ENCODE peak calls at places on chromosomes 4 and X, in six cellular contexts. J, V, W, Y, E and I are unnamed samples.

GRCh38 chr4:123559955-123560669 is 163.5 kb downstream of the SPRY1 start:
- DNase-seq in V (no peak), Y (no peak), J (no peak), E (peak), W (peak), I (no peak)

GRCh38 chrX:106931831-106932491 is 11.8 kb downstream of the CLDN2 start:
- DNase-seq in E (no peak), J (no peak), Y (no peak), W (no peak), V (no peak), I (no peak)

GRCh38 chr4:6620891-6621555 is 19.5 kb upstream of the MRFAP1 start:
- DNase-seq in W (no peak), E (no peak), J (no peak), V (no peak), Y (no peak), I (no peak)

GRCh38 chr4:106305435-106306055 is 10.5 kb downstream of the TBCK start:
- DNase-seq in V (no peak), Y (no peak), W (no peak), J (no peak), E (no peak), I (no peak)

GRCh38 chr4:173426064-173426463 is 27.1 kb upstream of the SCRG1 start:
- DNase-seq in V (no peak), Y (no peak), W (no peak), J (no peak), E (no peak), I (no peak)

GRCh38 chr4:78722320-78722719 is 53.8 kb upstream of the BMP2K start:
- DNase-seq in W (no peak), J (no peak), Y (no peak), V (no peak), E (no peak), I (no peak)

GRCh38 chr4:184803884-184804283 is 21.9 kb downstream of the ACSL1 start:
- DNase-seq in V (no peak), W (no peak), Y (no peak), J (no peak), E (no peak), I (no peak)

GRCh38 chrX:65706041-65706828 is 38.8 kb downstream of the MSN start:
- DNase-seq in W (peak), E (peak), Y (peak), J (no peak), V (no peak), I (no peak)

GRCh38 chrX:16429391-16429790 is 220.6 kb upstream of the S100G start:
- DNase-seq in J (no peak), E (no peak), V (no peak), W (peak), Y (no peak), I (no peak)

GRCh38 chrX:39953879-39954278 is 143.9 kb downstream of the BCOR start:
- DNase-seq in J (no peak), Y (no peak), W (no peak), E (peak), V (no peak), I (peak)

GRCh38 chr4:76498550-76498949 is 63.5 kb downstream of the SHROOM3 start:
- DNase-seq in J (no peak), Y (no peak), V (no peak), E (peak), W (no peak), I (no peak)

GRCh38 chr4:163540977-163541376 is 46.5 kb downstream of the TMA16 start:
- DNase-seq in J (no peak), Y (no peak), E (peak), W (peak), V (no peak), I (no peak)

GRCh38 chr4:106092361-106093040 is 197.2 kb downstream of the NPNT start:
- DNase-seq in V (no peak), W (no peak), J (no peak), E (no peak), Y (no peak), I (no peak)

GRCh38 chrX:19646298-19646697 is 131.0 kb upstream of the MAP3K15 start:
- DNase-seq in W (no peak), J (no peak), V (no peak), Y (no peak), E (no peak), I (no peak)

GRCh38 chr4:27463816-27464215 is 603.2 kb downstream of the STIM2 start:
- DNase-seq in V (no peak), J (no peak), W (no peak), Y (no peak), E (peak), I (no peak)

GRCh38 chr4:30939684-30940083 is 219.5 kb downstream of the PCDH7 start:
- DNase-seq in V (no peak), Y (no peak), E (no peak), J (no peak), W (no peak), I (no peak)

GRCh38 chr4:27048350-27049100 is 187.9 kb downstream of the STIM2 start:
- DNase-seq in E (peak), Y (peak), J (no peak), V (no peak), W (peak), I (no peak)

GRCh38 chr4:153232768-153233167 is 28.5 kb downstream of the TRIM2 start:
- DNase-seq in Y (no peak), W (peak), E (peak), J (no peak), V (no peak), I (no peak)

GRCh38 chr4:81565137-81565870 is 93.6 kb upstream of the RASGEF1B start:
- DNase-seq in J (no peak), E (peak), V (peak), W (no peak), Y (no peak), I (peak)

GRCh38 chr4:6992728-6993655 is 50.2 kb upstream of the TADA2B start:
- DNase-seq in J (no peak), E (no peak), W (peak), V (no peak), Y (no peak), I (no peak)

GRCh38 chr4:140090215-140090731 is 63.7 kb downstream of the MAML3 start:
- DNase-seq in J (no peak), Y (no peak), W (peak), V (no peak), E (no peak), I (no peak)

GRCh38 chrX:40063555-40063954 is 34.2 kb downstream of the BCOR start:
- DNase-seq in J (no peak), V (no peak), W (no peak), E (no peak), Y (no peak), I (no peak)

GRCh38 chr4:98828801-98829200 is 100.1 kb downstream of the EIF4E start:
- DNase-seq in V (no peak), W (peak), J (no peak), Y (no peak), E (no peak), I (no peak)

GRCh38 chr4:7781993-7782392 is 157.7 kb downstream of the AFAP1 start:
- DNase-seq in Y (no peak), W (no peak), E (no peak), J (no peak), V (no peak), I (no peak)

GRCh38 chrX:21757960-21758359 is at the start of gene SMPX:
- DNase-seq in W (no peak), V (no peak), Y (no peak), E (no peak), J (no peak), I (no peak)

GRCh38 chrX:153874366-153875125 is 11.4 kb downstream of the L1CAM start:
- DNase-seq in J (no peak), Y (no peak), W (no peak), E (no peak), V (no peak), I (no peak)

GRCh38 chr4:89158884-89159503 is 47.7 kb downstream of the TIGD2 start:
- DNase-seq in V (no peak), W (peak), Y (peak), E (peak), J (no peak), I (no peak)

GRCh38 chr4:80306255-80306654 is 29.3 kb upstream of the CFAP299 start:
- DNase-seq in V (no peak), Y (no peak), W (no peak), E (no peak), J (no peak), I (no peak)

DNA sequence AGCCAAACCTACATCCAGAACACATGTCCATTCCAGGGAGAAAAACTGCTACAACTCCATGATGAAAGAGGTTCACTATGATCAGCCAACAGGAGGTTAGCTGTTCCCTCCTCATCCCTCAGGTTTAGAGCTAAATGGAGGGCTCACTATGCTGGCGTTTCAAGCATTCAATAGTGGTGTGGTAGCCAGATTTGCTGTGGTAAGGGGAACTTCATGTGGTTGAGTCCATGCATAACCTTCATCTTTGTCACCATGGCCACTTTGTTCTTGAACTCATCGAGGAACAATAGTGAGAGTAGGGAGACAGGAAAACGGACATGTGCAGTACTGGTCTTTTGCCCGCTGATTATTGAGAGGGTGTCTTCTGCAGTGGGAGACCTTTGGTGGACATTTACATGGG is 33.8 kb downstream of the ALPK1 start:
- DNase-seq in W (no peak), Y (no peak), J (no peak), V (no peak), E (no peak), I (no peak)
- TF ChIP-seq CTCF in W (no peak), Y (no peak), J (no peak), V (no peak), E (no peak), I (no peak)

DNA sequence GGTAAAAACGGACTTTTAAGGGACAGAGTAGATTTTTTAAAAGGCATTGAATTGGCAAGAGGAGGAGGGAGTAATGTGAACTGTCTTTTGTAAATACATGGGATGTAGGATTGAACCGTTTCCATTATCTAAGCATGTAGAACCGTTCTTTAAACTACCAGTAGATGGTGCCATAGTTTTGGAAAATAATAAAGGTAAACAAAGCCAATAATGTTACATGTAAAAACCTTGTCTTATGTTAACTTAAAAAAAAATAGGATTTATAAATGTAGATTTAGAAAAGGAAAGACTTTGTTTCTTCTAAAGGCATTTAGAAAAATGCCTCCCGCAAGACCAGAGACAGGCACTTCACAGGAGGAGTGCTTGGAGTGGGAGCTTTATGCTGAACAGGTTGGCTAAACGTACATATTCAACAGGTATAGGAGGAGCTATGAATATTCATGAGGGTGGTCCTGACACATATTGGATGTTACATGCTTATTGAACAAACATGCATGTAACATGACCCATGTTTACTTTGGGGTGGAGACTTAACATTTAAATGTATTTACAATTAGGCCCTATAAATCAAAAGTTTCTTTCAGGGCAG is 45.5 kb upstream of the FAM241A start:
- DNase-seq in E (peak), V (no peak), Y (peak), J (no peak), W (peak), I (no peak)
- TF ChIP-seq CTCF in E (peak), V (peak), Y (peak), J (peak), W (peak), I (peak)

GRCh38 chr4:112604590-112604989 is 32.1 kb downstream of the ZGRF1 start:
- DNase-seq in V (no peak), E (peak), Y (peak), J (peak), W (peak), I (peak)
- TF ChIP-seq CTCF in V (peak), E (peak), Y (peak), J (peak), W (peak), I (peak)

GRCh38 chr4:121736735-121737351 is 28.1 kb downstream of the SMIM43 start:
- DNase-seq in Y (peak), E (peak), W (peak), J (peak), V (no peak), I (peak)
- TF ChIP-seq CTCF in Y (no peak), E (peak), W (peak), J (peak), V (peak), I (no peak)

DNA sequence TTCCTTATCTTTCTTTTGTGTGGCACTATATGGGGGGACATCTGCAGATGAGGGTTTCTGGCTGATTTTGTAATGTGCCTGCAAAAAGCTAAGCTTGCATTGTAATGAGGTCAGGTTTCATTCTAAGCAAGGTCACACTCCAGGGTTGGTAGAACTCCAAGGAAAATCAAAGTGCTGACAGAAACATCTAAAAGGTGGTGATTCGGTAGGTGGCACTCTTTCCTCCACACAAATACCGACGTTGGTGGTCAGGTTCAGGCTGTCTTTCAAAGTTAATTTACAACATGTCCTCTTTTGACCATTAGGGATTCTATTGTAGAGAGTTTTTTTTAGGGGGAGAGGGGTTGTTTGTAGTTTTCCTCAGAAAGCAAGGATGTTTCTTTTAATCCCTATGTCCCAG is 434.4 kb downstream of the PPARGC1A start:
- DNase-seq in E (no peak), Y (no peak), V (no peak), J (no peak), W (no peak), I (no peak)
- TF ChIP-seq CTCF in E (no peak), Y (no peak), V (no peak), J (peak), W (no peak), I (no peak)

GRCh38 chr4:94890579-94890978 is 132.8 kb downstream of the BMPR1B start:
- DNase-seq in Y (no peak), E (no peak), W (no peak), V (no peak), J (no peak), I (no peak)

GRCh38 chr4:94889961-94890360 is 132.2 kb downstream of the BMPR1B start:
- DNase-seq in E (peak), J (no peak), Y (no peak), V (no peak), W (peak), I (no peak)

GRCh38 chr4:94889523-94889922 is 131.8 kb downstream of the BMPR1B start:
- DNase-seq in E (no peak), J (no peak), W (no peak), Y (no peak), V (no peak), I (no peak)

GRCh38 chr4:94895081-94895480 is 137.3 kb downstream of the BMPR1B start:
- DNase-seq in W (no peak), J (no peak), E (no peak), V (no peak), Y (no peak), I (no peak)

GRCh38 chr4:94892051-94892450 is 134.3 kb downstream of the BMPR1B start:
- DNase-seq in J (no peak), W (peak), E (no peak), V (no peak), Y (no peak), I (no peak)
- TF ChIP-seq CTCF in J (no peak), W (no peak), E (no peak), V (no peak), Y (no peak), I (no peak)

DNA sequence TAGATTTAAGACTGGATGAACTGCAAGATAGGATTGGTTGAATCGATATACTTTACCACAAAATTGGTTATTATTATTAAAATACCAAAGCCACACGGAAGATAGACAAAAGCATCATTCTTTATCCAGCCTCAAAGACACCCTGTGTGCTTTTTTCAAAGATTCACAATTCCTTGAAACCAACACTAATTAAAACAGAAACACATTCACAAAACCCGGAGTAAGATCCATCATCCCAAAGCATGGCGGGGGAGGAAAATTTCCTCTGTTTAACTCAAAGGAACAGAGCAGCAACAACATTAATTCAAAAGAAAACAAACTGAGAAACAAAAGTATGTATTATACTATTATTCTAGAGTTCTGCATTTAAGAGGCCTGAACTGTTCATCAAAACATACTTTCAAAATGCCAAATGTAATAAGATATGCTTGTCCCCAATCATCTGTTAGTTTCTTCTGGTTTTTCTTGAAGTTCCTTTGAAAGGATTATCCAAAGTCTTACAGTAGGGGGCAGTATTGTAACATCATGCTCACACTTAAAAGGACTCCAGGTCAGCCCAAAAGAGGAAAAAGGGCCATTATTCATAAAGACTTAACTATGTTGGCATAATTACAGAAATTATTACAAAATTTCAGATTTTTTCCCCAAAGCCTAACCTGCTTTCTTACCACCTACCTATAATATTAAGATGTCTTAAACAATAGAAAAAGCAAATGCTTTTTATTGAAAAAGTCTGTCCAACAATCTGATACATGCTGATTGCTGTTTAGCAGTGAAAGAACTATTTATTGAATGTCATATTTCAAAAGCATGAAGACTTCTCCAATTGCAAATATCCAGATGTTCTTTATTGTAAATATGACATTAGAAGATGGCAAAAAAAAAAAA is 168.7 kb downstream of the SCFD2 start:
- DNase-seq in Y (peak), J (no peak), W (peak), V (no peak), E (peak), I (peak)
- TF ChIP-seq CTCF in Y (peak), J (peak), W (peak), V (peak), E (peak), I (peak)

DNA sequence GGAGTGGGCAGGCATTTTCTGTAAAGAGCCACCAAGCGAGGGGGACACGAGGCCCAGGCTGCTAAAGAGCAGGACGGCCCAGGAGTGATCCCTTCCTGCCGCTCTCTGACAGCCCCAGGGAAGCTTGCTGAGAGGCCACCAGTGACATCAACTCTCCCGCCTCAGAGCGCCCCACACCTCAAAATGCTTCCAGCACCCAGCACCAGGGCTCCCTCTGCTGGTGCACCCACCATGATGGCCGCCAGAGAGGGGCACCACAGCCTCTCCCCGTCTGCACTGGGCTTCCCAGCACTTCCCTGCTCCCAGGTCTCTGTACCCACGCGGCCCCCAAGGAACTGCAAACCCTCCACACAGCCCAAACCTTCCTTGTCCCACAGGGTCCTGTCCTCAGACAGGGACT is 40.4 kb downstream of the GAK start:
- DNase-seq in E (no peak), Y (no peak), J (no peak), V (no peak), W (no peak), I (no peak)
- TF ChIP-seq CTCF in E (no peak), Y (no peak), J (peak), V (no peak), W (peak), I (no peak)